ENCODE peak calls at places on chromosomes 7 and 10, in six cellular contexts. U is HepG2, H is GM12891, X is K562, L is H1, Y is GM12878. K is an unnamed sample.

GRCh38 chr7:25857376-25858067 is 294.5 kb upstream of the NFE2L3 start:
- DNase-seq in L (no peak), H (no peak), U (no peak), X (peak), Y (no peak), K (no peak)

GRCh38 chr7:7719235-7719634 is 828 bp upstream of the RPA3 start:
- DNase-seq in L (no peak), H (peak), Y (peak), X (no peak), U (peak), K (peak)

GRCh38 chr10:33335800-33336605 is 1.5 kb upstream of the NRP1 start:
- DNase-seq in H (no peak), U (no peak), L (no peak), X (no peak), Y (no peak), K (peak)

GRCh38 chr10:71825217-71825616 is 25.8 kb downstream of the PSAP start:
- DNase-seq in Y (no peak), X (no peak), L (no peak), U (no peak), H (no peak), K (no peak)

GRCh38 chr7:143479055-143479766 is 1.5 kb downstream of the TAS2R41 start:
- DNase-seq in U (no peak), H (no peak), X (no peak), L (no peak), Y (no peak), K (no peak)

GRCh38 chr10:4512557-4513286 is 313.3 kb upstream of the AKR1E2 start:
- DNase-seq in H (no peak), U (peak), Y (no peak), L (no peak), X (peak), K (no peak)

GRCh38 chr7:29569648-29570047 is 6.0 kb downstream of the PRR15 start:
- DNase-seq in U (peak), X (no peak), H (no peak), L (no peak), Y (no peak), K (no peak)

GRCh38 chr10:97175586-97175985 is 10.2 kb downstream of the SLIT1 start:
- DNase-seq in X (no peak), Y (no peak), U (no peak), L (no peak), H (no peak), K (no peak)

GRCh38 chr10:26697163-26697921 is at the start of gene PDSS1:
- DNase-seq in Y (peak), X (peak), L (no peak), U (peak), H (peak), K (peak)

GRCh38 chr10:95513008-95513589 is 48.1 kb downstream of the SORBS1 start:
- DNase-seq in X (no peak), L (no peak), U (peak), Y (no peak), H (no peak), K (no peak)

GRCh38 chr10:73590881-73591577 is at the start of gene USP54:
- DNase-seq in H (no peak), X (peak), U (peak), Y (no peak), L (peak), K (no peak)

GRCh38 chr10:94282369-94282768 is 80.4 kb downstream of the NOC3L start:
- DNase-seq in X (no peak), U (no peak), L (no peak), Y (no peak), H (no peak), K (no peak)

GRCh38 chr10:124245806-124246440 is 152.5 kb upstream of the CHST15 start:
- DNase-seq in H (no peak), Y (no peak), L (no peak), X (no peak), U (no peak), K (no peak)

GRCh38 chr10:6701289-6701688 is 121.2 kb upstream of the PRKCQ start:
- DNase-seq in H (no peak), U (no peak), L (no peak), X (no peak), Y (no peak), K (no peak)

DNA sequence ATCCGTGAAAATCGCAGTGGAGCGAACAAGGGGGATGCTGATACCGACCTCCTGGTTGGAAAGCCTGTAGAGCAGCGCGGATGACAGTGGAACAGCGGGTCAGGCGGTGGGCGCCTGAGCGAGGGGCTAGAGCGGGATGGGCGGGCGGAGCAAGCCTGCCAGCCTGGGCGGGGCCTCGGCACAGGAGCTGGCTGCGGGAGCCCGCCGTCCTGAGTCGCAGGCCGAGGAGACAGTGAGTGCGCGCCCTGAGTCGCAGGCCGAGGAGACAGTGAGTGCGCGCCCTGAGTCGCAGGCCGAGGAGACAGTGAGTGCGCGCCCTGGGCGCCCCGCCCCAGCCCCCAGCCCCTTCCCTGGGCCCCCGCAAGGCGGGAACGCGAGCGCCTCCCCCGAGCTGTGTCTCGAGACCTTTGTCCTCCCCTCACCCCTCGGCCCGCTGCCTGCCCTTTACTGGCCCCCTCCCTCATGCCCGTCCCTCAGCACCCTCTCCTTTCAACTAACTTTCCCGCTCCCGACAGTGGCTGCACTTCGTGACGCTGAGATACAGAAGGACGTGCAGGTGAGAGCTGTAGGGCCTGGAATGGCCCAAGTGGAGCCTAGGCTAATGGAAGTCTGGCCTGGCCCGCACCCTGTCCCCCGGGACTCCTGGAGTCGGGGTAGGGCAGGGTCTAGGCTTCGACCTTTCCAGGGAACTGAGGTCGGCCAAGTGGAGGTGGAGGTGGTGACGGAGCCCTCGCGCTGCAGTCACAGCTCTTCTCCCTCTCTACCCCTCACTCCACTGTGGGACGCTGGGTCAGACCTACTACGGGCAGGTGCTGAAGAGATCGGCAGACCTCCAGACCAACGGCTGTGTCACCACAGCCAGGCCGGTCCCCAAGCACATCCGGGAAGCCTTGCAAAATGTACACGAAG is at the start of gene AS3MT:
- DNase-seq in X (no peak), U (peak), H (peak), L (no peak), Y (no peak), K (peak)
- TF ChIP-seq POLR2A in X (no peak), U (peak), H (no peak), L (peak), Y (peak), K (no peak)

GRCh38 chr10:86401588-86402282 is 35.1 kb upstream of the GRID1 start:
- DNase-seq in L (no peak), U (no peak), H (no peak), X (no peak), Y (no peak), K (no peak)
- TF ChIP-seq TAF1 in L (no peak), U (no peak), H (no peak), X (no peak), Y (no peak), K (no peak)

GRCh38 chr10:15460661-15461060 is 89.6 kb upstream of the FAM171A1 start:
- DNase-seq in H (no peak), X (no peak), L (no peak), Y (no peak), U (no peak), K (no peak)

GRCh38 chr10:15462253-15462885 is 91.3 kb upstream of the FAM171A1 start:
- DNase-seq in L (no peak), X (no peak), U (no peak), Y (no peak), H (no peak), K (no peak)

GRCh38 chr10:15457382-15457781 is 86.3 kb upstream of the FAM171A1 start:
- DNase-seq in H (no peak), Y (no peak), X (no peak), U (no peak), L (no peak), K (no peak)

GRCh38 chr10:15461353-15462108 is 90.4 kb upstream of the FAM171A1 start:
- DNase-seq in L (no peak), Y (no peak), X (peak), H (no peak), U (no peak), K (no peak)

GRCh38 chr10:15459218-15459617 is 88.1 kb upstream of the FAM171A1 start:
- DNase-seq in Y (no peak), H (no peak), L (no peak), U (no peak), X (no peak), K (no peak)
- TF ChIP-seq POLR2AphosphoS5 in Y (no peak), H (no peak), L (no peak), U (no peak), X (no peak), K (no peak)

GRCh38 chr10:102009801-102010425 is 46.1 kb downstream of the ARMH3 start:
- DNase-seq in U (peak), H (peak), X (no peak), Y (peak), L (peak), K (no peak)
- TF ChIP-seq POLR2A in U (no peak), H (no peak), X (no peak), Y (no peak), L (no peak), K (no peak)

GRCh38 chr10:34707656-34708055 is 107.4 kb downstream of the PARD3 start:
- DNase-seq in L (no peak), H (no peak), Y (no peak), X (no peak), U (no peak), K (no peak)
- TF ChIP-seq TAF1 in L (no peak), H (no peak), Y (no peak), X (no peak), U (no peak), K (no peak)

GRCh38 chr7:70571403-70571911 is 560.5 kb upstream of the GALNT17 start:
- DNase-seq in X (no peak), H (no peak), U (peak), L (no peak), Y (no peak), K (no peak)

GRCh38 chr7:70570961-70571360 is 561.0 kb upstream of the GALNT17 start:
- DNase-seq in H (no peak), U (no peak), Y (no peak), L (no peak), X (no peak), K (no peak)

GRCh38 chr7:70568674-70569334 is 563.1 kb upstream of the GALNT17 start:
- DNase-seq in U (no peak), X (peak), H (no peak), L (no peak), Y (no peak), K (no peak)

GRCh38 chr7:70570029-70570428 is 561.9 kb upstream of the GALNT17 start:
- DNase-seq in X (no peak), H (no peak), L (no peak), U (no peak), Y (no peak), K (no peak)

GRCh38 chr7:70569335-70569819 is 562.6 kb upstream of the GALNT17 start:
- DNase-seq in H (no peak), Y (peak), L (no peak), X (peak), U (no peak), K (no peak)
- TF ChIP-seq POLR2AphosphoS5 in H (no peak), Y (no peak), L (no peak), X (peak), U (no peak), K (no peak)

GRCh38 chr10:130547368-130547767 is 411.2 kb downstream of the GLRX3 start:
- DNase-seq in Y (no peak), X (no peak), H (no peak), U (no peak), L (no peak), K (no peak)

GRCh38 chr10:130553846-130554245 is 417.7 kb downstream of the GLRX3 start:
- DNase-seq in L (no peak), Y (no peak), U (no peak), H (no peak), X (no peak), K (no peak)

GRCh38 chr10:130551676-130552075 is 415.5 kb downstream of the GLRX3 start:
- DNase-seq in H (no peak), U (no peak), X (no peak), L (no peak), Y (no peak), K (no peak)

GRCh38 chr10:130554701-130555410 is 418.7 kb downstream of the GLRX3 start:
- DNase-seq in Y (no peak), L (no peak), H (no peak), X (no peak), U (no peak), K (no peak)

DNA sequence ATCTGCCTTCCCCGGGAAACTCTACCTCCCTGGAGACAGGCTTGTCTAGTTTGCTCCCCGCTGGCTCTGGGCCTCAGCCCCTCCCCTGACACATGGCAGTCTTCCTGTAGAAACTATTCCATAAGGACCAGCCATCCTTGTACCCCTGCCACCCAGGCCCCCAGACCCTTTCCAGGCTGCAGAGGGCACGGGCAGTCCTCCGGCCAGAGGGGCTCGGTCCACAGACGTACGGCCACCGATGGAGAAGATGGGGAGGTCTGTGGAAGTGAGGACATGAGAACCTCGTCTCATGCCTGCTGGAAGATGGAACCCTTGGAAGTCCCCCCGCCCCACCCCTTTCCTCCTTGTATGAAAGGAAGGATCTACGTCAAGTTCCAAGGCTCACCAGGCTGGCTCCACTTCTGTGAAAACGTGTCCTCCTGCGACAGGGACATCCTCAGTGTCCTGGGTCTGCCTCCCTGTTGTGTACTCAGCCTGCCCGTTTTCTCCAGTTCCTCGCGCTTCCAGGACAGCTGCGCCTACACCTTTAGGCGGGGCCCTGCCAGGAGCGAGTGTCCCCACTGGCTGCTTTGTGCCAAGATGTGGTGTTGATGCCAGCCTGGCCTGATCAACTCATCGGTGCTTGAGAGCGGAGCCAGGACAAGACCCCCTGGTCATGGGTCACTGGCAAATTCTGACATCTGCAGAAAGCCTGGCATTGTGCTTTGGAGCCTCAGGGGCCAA is 414.9 kb downstream of the GLRX3 start:
- DNase-seq in X (no peak), L (no peak), H (no peak), Y (no peak), U (no peak), K (no peak)
- TF ChIP-seq POLR2A in X (no peak), L (no peak), H (no peak), Y (no peak), U (no peak), K (no peak)

DNA sequence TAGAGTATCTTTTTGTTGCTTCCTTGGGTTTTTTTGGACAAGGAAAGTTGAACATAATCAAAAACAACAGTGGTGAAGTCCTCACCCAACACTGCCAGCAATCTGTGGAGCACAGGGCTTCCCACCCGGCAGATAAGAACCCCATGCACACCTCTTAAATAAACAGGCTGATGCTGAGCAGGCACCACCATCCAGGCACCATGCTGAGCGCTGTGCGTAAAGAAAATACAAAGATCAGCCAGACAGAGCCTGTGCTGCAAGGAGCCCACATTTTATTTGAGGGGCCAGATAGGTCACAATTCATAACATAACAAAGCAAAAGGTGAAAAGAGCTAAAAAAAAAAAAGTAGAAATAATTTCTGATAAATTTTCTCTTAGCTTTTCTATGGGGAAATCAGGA is 231.2 kb downstream of the PTPRN2 start:
- DNase-seq in U (no peak), L (no peak), X (no peak), Y (no peak), H (no peak), K (no peak)
- TF ChIP-seq TAF1 in U (no peak), L (no peak), X (no peak), Y (no peak), H (no peak), K (no peak)

GRCh38 chr10:19816420-19817250 is at the start of gene PLXDC2:
- DNase-seq in X (no peak), Y (no peak), H (no peak), L (no peak), U (no peak), K (no peak)
- TF ChIP-seq POLR2AphosphoS5 in X (no peak), Y (no peak), H (no peak), L (peak), U (no peak), K (no peak)

GRCh38 chr10:35274511-35275060 is 61.7 kb upstream of the CCNY start:
- DNase-seq in L (no peak), U (no peak), H (no peak), Y (no peak), X (no peak), K (no peak)

GRCh38 chr10:35268791-35269257 is 67.5 kb upstream of the CCNY start:
- DNase-seq in H (no peak), L (no peak), Y (no peak), X (peak), U (no peak), K (no peak)

GRCh38 chr10:35271086-35271834 is 65.0 kb upstream of the CCNY start:
- DNase-seq in H (no peak), Y (no peak), X (no peak), L (no peak), U (no peak), K (no peak)

GRCh38 chr10:35268323-35268722 is 68.0 kb upstream of the CCNY start:
- DNase-seq in Y (no peak), U (no peak), X (no peak), H (no peak), L (no peak), K (no peak)

GRCh38 chr10:35270100-35270499 is 66.2 kb upstream of the CCNY start:
- DNase-seq in Y (no peak), H (no peak), X (no peak), U (no peak), L (no peak), K (no peak)
- TF ChIP-seq POLR2A in Y (no peak), H (no peak), X (no peak), U (no peak), L (no peak), K (no peak)